ENCODE peak calls at places on chromosome 20, in seven cellular contexts. One of them, this sample, is unnamed.

GRCh38 chr20:53445276-53445675 is 148.4 kb downstream of the ZNF217 start:
- DNase-seq in uterus: no peak
- DNase-seq in IMR-90: no peak
- DNase-seq in stomach: no peak
- DNase-seq in thyroid gland: no peak
- DNase-seq in heart left ventricle: no peak
- DNase-seq in gastrocnemius medialis: no peak
- DNase-seq in this sample: no peak

GRCh38 chr20:20210943-20211273 is 157.0 kb upstream of the INSM1 start:
- DNase-seq in uterus: no peak
- DNase-seq in IMR-90: no peak
- DNase-seq in stomach: no peak
- DNase-seq in thyroid gland: no peak
- DNase-seq in heart left ventricle: no peak
- DNase-seq in gastrocnemius medialis: no peak
- DNase-seq in this sample: no peak

GRCh38 chr20:37999526-38000263 is 33.6 kb downstream of the TTI1 start:
- DNase-seq in uterus: no peak
- DNase-seq in IMR-90: no peak
- DNase-seq in stomach: no peak
- DNase-seq in thyroid gland: no peak
- DNase-seq in heart left ventricle: no peak
- DNase-seq in gastrocnemius medialis: no peak
- DNase-seq in this sample: no peak

GRCh38 chr20:32387262-32387661 is 29.1 kb downstream of the ASXL1 start:
- DNase-seq in uterus: no peak
- DNase-seq in IMR-90: peak; percentile 40
- DNase-seq in stomach: no peak
- DNase-seq in thyroid gland: no peak
- DNase-seq in heart left ventricle: no peak
- DNase-seq in gastrocnemius medialis: no peak
- DNase-seq in this sample: no peak

GRCh38 chr20:16363832-16364687 is 209.2 kb downstream of the KIF16B start:
- DNase-seq in uterus: no peak
- DNase-seq in IMR-90: no peak
- DNase-seq in stomach: no peak
- DNase-seq in thyroid gland: no peak
- DNase-seq in heart left ventricle: no peak
- DNase-seq in gastrocnemius medialis: no peak
- DNase-seq in this sample: no peak

GRCh38 chr20:24955045-24955444 is 6.0 kb downstream of the CST7 start:
- DNase-seq in uterus: no peak
- DNase-seq in IMR-90: no peak
- DNase-seq in stomach: peak; percentile 20
- DNase-seq in thyroid gland: no peak
- DNase-seq in heart left ventricle: no peak
- DNase-seq in gastrocnemius medialis: no peak
- DNase-seq in this sample: peak; percentile 6

GRCh38 chr20:38073307-38074010 is 39.9 kb downstream of the RPRD1B start:
- DNase-seq in uterus: peak; percentile 86
- DNase-seq in IMR-90: peak; percentile 98
- DNase-seq in stomach: peak; percentile 28
- DNase-seq in thyroid gland: peak; percentile 40
- DNase-seq in heart left ventricle: no peak
- DNase-seq in gastrocnemius medialis: peak; percentile 42
- DNase-seq in this sample: peak; percentile 32

GRCh38 chr20:47490795-47491194 is 10.9 kb upstream of the NCOA3 start:
- DNase-seq in uterus: no peak
- DNase-seq in IMR-90: no peak
- DNase-seq in stomach: no peak
- DNase-seq in thyroid gland: no peak
- DNase-seq in heart left ventricle: no peak
- DNase-seq in gastrocnemius medialis: no peak
- DNase-seq in this sample: no peak

GRCh38 chr20:44805335-44805734 is 5.0 kb downstream of the RIMS4 start:
- DNase-seq in uterus: no peak
- DNase-seq in IMR-90: no peak
- DNase-seq in stomach: no peak
- DNase-seq in thyroid gland: no peak
- DNase-seq in heart left ventricle: no peak
- DNase-seq in gastrocnemius medialis: no peak
- DNase-seq in this sample: no peak

GRCh38 chr20:41494451-41494850 is 123.7 kb downstream of the CHD6 start:
- DNase-seq in uterus: no peak
- DNase-seq in IMR-90: no peak
- DNase-seq in stomach: no peak
- DNase-seq in thyroid gland: peak; percentile 53
- DNase-seq in heart left ventricle: no peak
- DNase-seq in gastrocnemius medialis: no peak
- DNase-seq in this sample: no peak

GRCh38 chr20:44959082-44959895 is 908 bp downstream of the TOMM34 start:
- DNase-seq in uterus: no peak
- DNase-seq in IMR-90: peak; percentile 86
- DNase-seq in stomach: no peak
- DNase-seq in thyroid gland: peak; percentile 33
- DNase-seq in heart left ventricle: no peak
- DNase-seq in gastrocnemius medialis: no peak
- DNase-seq in this sample: no peak

GRCh38 chr20:32518593-32519366 is 66.4 kb downstream of the NOL4L start:
- DNase-seq in uterus: no peak
- DNase-seq in IMR-90: no peak
- DNase-seq in stomach: no peak
- DNase-seq in thyroid gland: no peak
- DNase-seq in heart left ventricle: no peak
- DNase-seq in gastrocnemius medialis: no peak
- DNase-seq in this sample: no peak

GRCh38 chr20:33783256-33783655 is 27.9 kb upstream of the CHMP4B start:
- DNase-seq in uterus: no peak
- DNase-seq in IMR-90: no peak
- DNase-seq in stomach: no peak
- DNase-seq in thyroid gland: no peak
- DNase-seq in heart left ventricle: no peak
- DNase-seq in gastrocnemius medialis: no peak
- DNase-seq in this sample: no peak

GRCh38 chr20:10369723-10370090 is 64.3 kb downstream of the MKKS start:
- DNase-seq in uterus: no peak
- DNase-seq in IMR-90: peak; percentile 37
- DNase-seq in stomach: peak; percentile 29
- DNase-seq in thyroid gland: peak; percentile 37
- DNase-seq in heart left ventricle: no peak
- DNase-seq in gastrocnemius medialis: no peak
- DNase-seq in this sample: peak; percentile 13

GRCh38 chr20:40813213-40813510 is 124.1 kb upstream of the MAFB start:
- DNase-seq in uterus: no peak
- DNase-seq in IMR-90: no peak
- DNase-seq in stomach: peak; percentile 24
- DNase-seq in thyroid gland: no peak
- DNase-seq in heart left ventricle: no peak
- DNase-seq in gastrocnemius medialis: no peak
- DNase-seq in this sample: no peak

GRCh38 chr20:57618091-57618765 is 2.0 kb downstream of the ZBP1 start:
- DNase-seq in uterus: no peak
- DNase-seq in IMR-90: no peak
- DNase-seq in stomach: no peak
- DNase-seq in thyroid gland: no peak
- DNase-seq in heart left ventricle: no peak
- DNase-seq in gastrocnemius medialis: no peak
- DNase-seq in this sample: no peak

GRCh38 chr20:41406307-41406706 is 39.7 kb upstream of the EMILIN3 start:
- DNase-seq in uterus: no peak
- DNase-seq in IMR-90: no peak
- DNase-seq in stomach: no peak
- DNase-seq in thyroid gland: no peak
- DNase-seq in heart left ventricle: no peak
- DNase-seq in gastrocnemius medialis: no peak
- DNase-seq in this sample: no peak

GRCh38 chr20:13468166-13468565 is 170.6 kb downstream of the TASP1 start:
- DNase-seq in uterus: no peak
- DNase-seq in IMR-90: no peak
- DNase-seq in stomach: no peak
- DNase-seq in thyroid gland: no peak
- DNase-seq in heart left ventricle: no peak
- DNase-seq in gastrocnemius medialis: no peak
- DNase-seq in this sample: no peak

GRCh38 chr20:45061244-45061643 is 39.7 kb downstream of the KCNS1 start:
- DNase-seq in uterus: no peak
- DNase-seq in IMR-90: peak; percentile 93
- DNase-seq in stomach: no peak
- DNase-seq in thyroid gland: no peak
- DNase-seq in heart left ventricle: no peak
- DNase-seq in gastrocnemius medialis: no peak
- DNase-seq in this sample: no peak

GRCh38 chr20:12036142-12036541 is 118.4 kb downstream of the BTBD3 start:
- DNase-seq in uterus: no peak
- DNase-seq in IMR-90: no peak
- DNase-seq in stomach: no peak
- DNase-seq in thyroid gland: no peak
- DNase-seq in heart left ventricle: no peak
- DNase-seq in gastrocnemius medialis: no peak
- DNase-seq in this sample: no peak

GRCh38 chr20:41100001-41100480 is 37.3 kb upstream of the PLCG1 start:
- DNase-seq in uterus: no peak
- DNase-seq in IMR-90: peak; percentile 62
- DNase-seq in stomach: no peak
- DNase-seq in thyroid gland: no peak
- DNase-seq in heart left ventricle: no peak
- DNase-seq in gastrocnemius medialis: no peak
- DNase-seq in this sample: no peak

GRCh38 chr20:8388146-8388545 is 256.1 kb downstream of the PLCB1 start:
- DNase-seq in uterus: no peak
- DNase-seq in IMR-90: peak; percentile 73
- DNase-seq in stomach: no peak
- DNase-seq in thyroid gland: no peak
- DNase-seq in heart left ventricle: no peak
- DNase-seq in gastrocnemius medialis: no peak
- DNase-seq in this sample: no peak

GRCh38 chr20:51457281-51457932 is 85.1 kb downstream of the NFATC2 start:
- DNase-seq in uterus: peak; percentile 73
- DNase-seq in IMR-90: peak; percentile 67
- DNase-seq in stomach: no peak
- DNase-seq in thyroid gland: peak; percentile 77
- DNase-seq in heart left ventricle: peak; percentile 79
- DNase-seq in gastrocnemius medialis: no peak
- DNase-seq in this sample: peak; percentile 22

GRCh38 chr20:51454250-51454865 is 88.2 kb downstream of the NFATC2 start:
- DNase-seq in uterus: no peak
- DNase-seq in IMR-90: no peak
- DNase-seq in stomach: no peak
- DNase-seq in thyroid gland: no peak
- DNase-seq in heart left ventricle: no peak
- DNase-seq in gastrocnemius medialis: no peak
- DNase-seq in this sample: no peak

GRCh38 chr20:51458751-51459439 is 83.6 kb downstream of the NFATC2 start:
- DNase-seq in uterus: no peak
- DNase-seq in IMR-90: no peak
- DNase-seq in stomach: no peak
- DNase-seq in thyroid gland: no peak
- DNase-seq in heart left ventricle: no peak
- DNase-seq in gastrocnemius medialis: no peak
- DNase-seq in this sample: no peak

GRCh38 chr20:51460163-51460562 is 82.4 kb downstream of the NFATC2 start:
- DNase-seq in uterus: no peak
- DNase-seq in IMR-90: no peak
- DNase-seq in stomach: no peak
- DNase-seq in thyroid gland: no peak
- DNase-seq in heart left ventricle: no peak
- DNase-seq in gastrocnemius medialis: no peak
- DNase-seq in this sample: no peak

GRCh38 chr20:51456511-51457280 is 85.8 kb downstream of the NFATC2 start:
- DNase-seq in uterus: peak; percentile 96
- DNase-seq in IMR-90: peak; percentile 95
- DNase-seq in stomach: peak; percentile 98
- DNase-seq in thyroid gland: peak; percentile 99
- DNase-seq in heart left ventricle: peak; percentile 96
- DNase-seq in gastrocnemius medialis: peak; percentile 87
- DNase-seq in this sample: peak; percentile 97
- TF ChIP-seq POLR2A in uterus: no peak
- TF ChIP-seq POLR2A in IMR-90: no peak
- TF ChIP-seq POLR2A in stomach: no peak
- TF ChIP-seq POLR2A in thyroid gland: no peak
- TF ChIP-seq POLR2A in heart left ventricle: no peak
- TF ChIP-seq POLR2A in gastrocnemius medialis: no peak
- TF ChIP-seq POLR2A in this sample: no peak

GRCh38 chr20:22315771-22316170 is 268.6 kb downstream of the FOXA2 start:
- DNase-seq in uterus: no peak
- DNase-seq in IMR-90: no peak
- DNase-seq in stomach: no peak
- DNase-seq in thyroid gland: no peak
- DNase-seq in heart left ventricle: no peak
- DNase-seq in gastrocnemius medialis: no peak
- DNase-seq in this sample: no peak

GRCh38 chr20:22308934-22309333 is 275.4 kb downstream of the FOXA2 start:
- DNase-seq in uterus: no peak
- DNase-seq in IMR-90: no peak
- DNase-seq in stomach: no peak
- DNase-seq in thyroid gland: no peak
- DNase-seq in heart left ventricle: no peak
- DNase-seq in gastrocnemius medialis: no peak
- DNase-seq in this sample: no peak

DNA sequence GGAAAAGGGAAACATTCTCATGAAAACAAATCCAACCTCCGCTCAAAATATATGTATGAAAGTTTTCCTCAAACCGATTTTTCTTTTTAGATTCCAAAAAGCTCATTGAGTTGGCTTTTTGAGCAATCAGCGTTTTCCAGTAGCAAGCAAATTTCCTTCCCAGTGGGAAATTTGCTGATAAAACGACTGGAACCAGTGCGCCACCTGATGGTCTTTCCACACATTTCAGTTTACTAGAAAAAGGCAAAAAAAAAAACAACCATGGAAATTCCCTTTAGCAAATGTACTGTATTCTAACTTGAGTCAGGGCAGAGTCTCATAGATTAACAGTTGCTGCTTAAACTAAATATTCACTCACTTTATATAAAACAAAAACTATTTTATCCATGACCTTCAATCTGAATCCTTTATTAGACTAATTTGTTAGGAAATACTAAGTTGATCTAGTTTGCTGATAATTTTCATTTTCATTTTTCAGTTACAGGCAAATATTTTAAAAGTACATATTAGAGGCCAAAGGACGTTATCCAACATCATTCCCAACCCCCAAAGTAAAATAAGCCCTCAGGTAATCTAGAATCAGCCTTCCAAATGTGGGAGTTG is 271.5 kb downstream of the FOXA2 start:
- DNase-seq in uterus: no peak
- DNase-seq in IMR-90: peak; percentile 25
- DNase-seq in stomach: peak; percentile 31
- DNase-seq in thyroid gland: peak; percentile 36
- DNase-seq in heart left ventricle: no peak
- DNase-seq in gastrocnemius medialis: no peak
- DNase-seq in this sample: peak; percentile 43
- TF ChIP-seq CTCF in uterus: peak; percentile 32
- TF ChIP-seq CTCF in IMR-90: peak; percentile 73
- TF ChIP-seq CTCF in stomach: no peak
- TF ChIP-seq CTCF in thyroid gland: peak; percentile 70
- TF ChIP-seq CTCF in heart left ventricle: peak; percentile 41
- TF ChIP-seq CTCF in gastrocnemius medialis: peak; percentile 48
- TF ChIP-seq CTCF in this sample: peak; percentile 60

GRCh38 chr20:4074877-4075455 is 59.6 kb upstream of the RNF24 start:
- DNase-seq in uterus: no peak
- DNase-seq in IMR-90: no peak
- DNase-seq in stomach: no peak
- DNase-seq in thyroid gland: no peak
- DNase-seq in heart left ventricle: no peak
- DNase-seq in gastrocnemius medialis: no peak
- DNase-seq in this sample: no peak
- H3K4me3 ChIP-seq in uterus: no peak overlapping the region
- H3K4me3 ChIP-seq in IMR-90: no peak overlapping the region
- H3K4me3 ChIP-seq in stomach: no peak overlapping the region
- H3K4me3 ChIP-seq in thyroid gland: no peak overlapping the region
- H3K4me3 ChIP-seq in heart left ventricle: no peak overlapping the region
- H3K4me3 ChIP-seq in gastrocnemius medialis: no peak overlapping the region
- H3K4me3 ChIP-seq in this sample: no peak overlapping the region

GRCh38 chr20:62650551-62651284 is 8.4 kb downstream of the SLCO4A1 start:
- DNase-seq in uterus: no peak
- DNase-seq in IMR-90: no peak
- DNase-seq in stomach: no peak
- DNase-seq in thyroid gland: no peak
- DNase-seq in heart left ventricle: no peak
- DNase-seq in gastrocnemius medialis: no peak
- DNase-seq in this sample: no peak
- TF ChIP-seq POLR2A in uterus: no peak
- TF ChIP-seq POLR2A in IMR-90: no peak
- TF ChIP-seq POLR2A in stomach: no peak
- TF ChIP-seq POLR2A in thyroid gland: no peak
- TF ChIP-seq POLR2A in heart left ventricle: no peak
- TF ChIP-seq POLR2A in gastrocnemius medialis: no peak
- TF ChIP-seq POLR2A in this sample: no peak

This sample was measured in body of pancreas.